ENCODE peak calls at places on chromosomes 13 and 19, in seven cellular contexts. B, I, J, H, A, Y and E are unnamed samples.

GRCh38 chr13:36430247-36431203 is 1.8 kb upstream of the CCNA1 start:
- DNase-seq in B (no peak), I (peak), J (no peak), H (peak), A (no peak), Y (no peak), E (no peak)

GRCh38 chr13:34243396-34243795 is 425.4 kb downstream of the RFC3 start:
- DNase-seq in B (no peak), I (no peak), J (no peak), H (no peak), A (no peak), Y (no peak), E (no peak)

GRCh38 chr13:23378009-23378632 is 55.4 kb downstream of the SACS start:
- DNase-seq in B (no peak), I (no peak), J (peak), H (peak), A (peak), Y (peak), E (peak)

GRCh38 chr13:49629196-49629938 is 1.1 kb downstream of the ARL11 start:
- DNase-seq in B (no peak), I (no peak), J (no peak), H (no peak), A (no peak), Y (no peak), E (no peak)

GRCh38 chr13:44103721-44104490 is 224.2 kb downstream of the LACC1 start:
- DNase-seq in B (no peak), I (no peak), J (no peak), H (no peak), A (no peak), Y (no peak), E (no peak)

GRCh38 chr13:86572115-86572514 is 772.9 kb upstream of the SLITRK6 start:
- DNase-seq in B (no peak), I (no peak), J (no peak), H (no peak), A (no peak), Y (no peak), E (no peak)

GRCh38 chr13:91144054-91144453 is 203.4 kb upstream of the MIR17HG start:
- DNase-seq in B (no peak), I (no peak), J (no peak), H (no peak), A (no peak), Y (no peak), E (no peak)

GRCh38 chr13:80339841-80340642 is 884 bp downstream of the SPRY2 start:
- DNase-seq in B (no peak), I (peak), J (no peak), H (peak), A (peak), Y (peak), E (no peak)

GRCh38 chr13:29993196-29993595 is 142.8 kb upstream of the UBL3 start:
- DNase-seq in B (no peak), I (no peak), J (no peak), H (no peak), A (no peak), Y (no peak), E (no peak)

GRCh38 chr13:29428310-29428991 is 167.0 kb downstream of the SLC7A1 start:
- DNase-seq in B (no peak), I (no peak), J (no peak), H (peak), A (peak), Y (no peak), E (no peak)

GRCh38 chr13:32878172-32878571 is 138.1 kb upstream of the KL start:
- DNase-seq in B (no peak), I (no peak), J (no peak), H (no peak), A (no peak), Y (no peak), E (no peak)

GRCh38 chr19:46787040-46787330 is 1.4 kb downstream of the SLC1A5 start:
- DNase-seq in B (no peak), I (no peak), J (no peak), H (no peak), A (no peak), Y (no peak), E (no peak)

GRCh38 chr13:76213423-76213904 is 577.3 kb downstream of the LMO7 start:
- DNase-seq in B (no peak), I (no peak), J (no peak), H (no peak), A (no peak), Y (no peak), E (no peak)

GRCh38 chr13:53170910-53171309 is 142.3 kb downstream of the OLFM4 start:
- DNase-seq in B (no peak), I (no peak), J (no peak), H (no peak), A (no peak), Y (no peak), E (no peak)

GRCh38 chr19:20279516-20279915 is 112.5 kb downstream of the ZNF486 start:
- DNase-seq in B (no peak), I (no peak), J (no peak), H (no peak), A (no peak), Y (no peak), E (no peak)

GRCh38 chr19:33355535-33355934 is 18.0 kb upstream of the CEBPG start:
- DNase-seq in B (no peak), I (no peak), J (no peak), H (no peak), A (no peak), Y (no peak), E (no peak)

GRCh38 chr13:99308481-99309087 is 1.4 kb upstream of the GPR183 start:
- DNase-seq in B (no peak), I (no peak), J (no peak), H (no peak), A (no peak), Y (no peak), E (peak)

GRCh38 chr13:49733181-49733951 is 42.1 kb upstream of the EBPL start:
- DNase-seq in B (no peak), I (no peak), J (no peak), H (no peak), A (no peak), Y (no peak), E (no peak)

GRCh38 chr19:1931445-1931844 is 9.5 kb upstream of the CSNK1G2 start:
- DNase-seq in B (no peak), I (no peak), J (no peak), H (no peak), A (no peak), Y (no peak), E (no peak)

GRCh38 chr19:1598777-1599459 is 6.3 kb upstream of the MBD3 start:
- DNase-seq in B (no peak), I (peak), J (no peak), H (no peak), A (no peak), Y (no peak), E (no peak)

GRCh38 chr13:20272571-20273171 is 40.6 kb upstream of the GJB6 start:
- DNase-seq in B (no peak), I (no peak), J (no peak), H (no peak), A (no peak), Y (no peak), E (no peak)

GRCh38 chr19:17473041-17473440 is 2.7 kb downstream of the SLC27A1 start:
- DNase-seq in B (no peak), I (no peak), J (no peak), H (no peak), A (no peak), Y (no peak), E (no peak)
- TF ChIP-seq CTCF in B (no peak), I (no peak), J (no peak), H (no peak), A (no peak), Y (no peak), E (no peak)

GRCh38 chr19:19261350-19262189 is 11.5 kb downstream of the TM6SF2 start:
- DNase-seq in B (no peak), I (no peak), J (no peak), H (no peak), A (no peak), Y (no peak), E (no peak)
- H3K4me3 ChIP-seq in B (peak), I (no peak), J (no peak), H (no peak), A (no peak), Y (peak), E (no peak)

DNA sequence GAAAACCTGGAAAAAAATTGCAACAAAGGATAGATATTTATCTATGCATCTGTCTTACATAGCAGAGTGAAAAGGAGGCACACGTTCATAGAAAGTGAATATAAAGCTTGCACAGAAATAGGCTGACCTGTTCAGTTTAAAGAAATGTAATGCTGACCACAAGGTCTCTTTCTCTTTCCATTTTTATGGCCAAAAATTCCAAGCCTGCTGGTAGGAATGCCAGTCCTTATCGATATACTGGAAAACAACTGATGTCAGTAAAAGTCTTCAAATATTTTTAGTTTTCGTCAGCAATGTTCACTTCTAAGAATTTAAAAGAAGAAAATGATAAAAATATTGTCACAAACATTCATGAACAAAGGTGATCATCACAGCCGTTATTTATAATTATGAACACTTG is 59.0 kb upstream of the MCF2L start:
- DNase-seq in B (no peak), I (no peak), J (no peak), H (no peak), A (no peak), Y (no peak), E (no peak)
- TF ChIP-seq CTCF in B (no peak), I (no peak), J (no peak), H (no peak), A (no peak), Y (no peak), E (peak)

DNA sequence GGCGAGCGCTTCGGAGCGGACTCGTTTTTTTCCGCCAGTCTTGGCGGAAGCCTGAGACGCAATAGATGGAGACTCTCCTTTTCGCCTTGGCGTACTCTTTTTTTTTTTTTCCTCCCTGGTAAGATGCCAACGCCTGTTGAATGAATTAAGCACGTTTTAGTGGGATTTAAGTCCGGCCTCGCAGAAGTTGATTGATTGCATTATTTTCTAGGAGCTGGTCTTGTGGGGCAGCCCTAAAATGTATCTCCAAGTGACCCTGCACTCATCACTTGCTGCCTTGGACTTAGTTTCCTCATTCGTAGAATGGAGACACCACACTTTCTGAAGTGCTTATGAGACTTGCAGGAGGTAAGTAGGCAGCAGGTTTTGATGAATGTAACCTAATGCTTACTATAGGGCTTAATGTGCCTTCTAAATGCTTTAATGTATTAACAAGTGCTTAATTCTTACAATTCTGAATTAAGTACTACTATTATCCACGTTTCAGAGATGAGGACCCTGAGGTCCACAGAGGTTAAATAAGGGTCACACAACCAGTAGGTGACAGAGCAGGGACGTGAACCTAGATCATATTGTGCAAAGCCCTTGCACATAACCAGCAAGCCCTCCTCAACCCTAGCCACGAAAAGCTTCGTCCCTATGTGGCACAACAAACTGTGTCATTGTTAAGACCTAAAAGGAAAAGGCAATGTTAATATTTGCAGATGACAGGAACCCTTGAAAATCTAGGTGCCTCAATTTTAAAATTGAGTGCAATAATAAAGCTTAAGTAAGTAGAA is 477 bp upstream of the ARGLU1 start:
- DNase-seq in B (no peak), I (no peak), J (peak), H (no peak), A (no peak), Y (no peak), E (no peak)
- H3K4me3 ChIP-seq in B (peak), I (peak), J (peak), H (peak), A (peak), Y (peak), E (peak)

GRCh38 chr13:84605927-84606326 is 723.7 kb upstream of the SLITRK1 start:
- DNase-seq in B (no peak), I (no peak), J (no peak), H (no peak), A (no peak), Y (peak), E (no peak)
- TF ChIP-seq CTCF in B (no peak), I (no peak), J (no peak), H (no peak), A (no peak), Y (no peak), E (no peak)

DNA sequence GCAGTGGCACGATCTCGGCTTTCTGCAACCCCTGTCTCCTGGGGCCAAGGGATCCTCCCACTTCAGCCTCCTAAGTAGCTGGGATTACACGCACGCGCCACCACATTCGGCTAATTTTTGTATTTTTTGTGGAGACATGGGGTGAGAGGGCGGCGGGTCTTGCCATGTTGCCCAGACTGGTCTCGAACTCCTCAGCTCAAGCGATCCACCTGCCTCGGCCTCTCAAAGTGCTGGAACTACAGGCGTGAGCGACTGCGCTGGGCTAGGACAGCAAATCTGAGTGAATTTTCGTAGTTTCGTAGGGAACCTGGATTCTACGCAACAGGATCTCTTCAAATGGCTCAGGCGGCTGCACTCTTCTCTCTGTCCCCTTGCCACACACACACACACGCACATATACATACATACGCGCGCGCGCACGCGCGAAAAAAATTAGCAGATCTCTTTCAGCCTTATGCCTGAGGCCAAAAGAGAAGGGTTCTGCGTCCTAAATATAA is 402 bp downstream of the PINLYP start:
- DNase-seq in B (no peak), I (no peak), J (no peak), H (no peak), A (peak), Y (no peak), E (no peak)
- H3K4me3 ChIP-seq in B (peak), I (no peak), J (peak), H (peak), A (peak), Y (peak), E (peak)

GRCh38 chr13:40442191-40442590 is 224.2 kb downstream of the FOXO1 start:
- DNase-seq in B (no peak), I (no peak), J (no peak), H (no peak), A (no peak), Y (no peak), E (no peak)

GRCh38 chr13:40445557-40445990 is 220.9 kb downstream of the FOXO1 start:
- DNase-seq in B (no peak), I (peak), J (no peak), H (no peak), A (peak), Y (no peak), E (no peak)

GRCh38 chr13:40440990-40441820 is 225.2 kb downstream of the FOXO1 start:
- DNase-seq in B (peak), I (peak), J (no peak), H (peak), A (peak), Y (peak), E (no peak)

GRCh38 chr13:40444241-40444640 is 222.2 kb downstream of the FOXO1 start:
- DNase-seq in B (no peak), I (no peak), J (no peak), H (no peak), A (no peak), Y (no peak), E (no peak)

GRCh38 chr13:40442826-40443225 is 223.6 kb downstream of the FOXO1 start:
- DNase-seq in B (no peak), I (no peak), J (no peak), H (no peak), A (no peak), Y (no peak), E (no peak)
- TF ChIP-seq CTCF in B (no peak), I (no peak), J (no peak), H (no peak), A (no peak), Y (no peak), E (no peak)

GRCh38 chr19:38543807-38544568 is 73.8 kb downstream of the MAP4K1 start:
- DNase-seq in B (no peak), I (peak), J (peak), H (peak), A (peak), Y (peak), E (peak)
- H3K4me3 ChIP-seq in B (no peak), I (no peak), J (peak), H (no peak), A (no peak), Y (peak), E (peak)

GRCh38 chr13:51764184-51765141 is 39.5 kb downstream of the DHRS12 start:
- DNase-seq in B (no peak), I (peak), J (peak), H (peak), A (peak), Y (peak), E (no peak)
- TF ChIP-seq CTCF in B (no peak), I (no peak), J (no peak), H (no peak), A (no peak), Y (no peak), E (no peak)